ENCODE peak calls at places on chromosomes 2 and 18, in five cellular contexts. F is omental fat pad, X is NCI-H1694, J is adrenal gland, A is dorsolateral prefrontal cortex. V is an unnamed sample.
A peak's percentile ranks its signal among the peaks of the same experiment; 100 is the strongest.

GRCh38 chr18:51668101-51668500 is 470.6 kb upstream of the MEX3C start:
- DNase-seq in F (peak; percentile 77), X (peak; percentile 91), J (peak; percentile 78), A (peak; percentile 73), V (peak; percentile 70)

GRCh38 chr2:196590286-196590685 is 49.2 kb upstream of the CCDC150 start:
- DNase-seq in F (no peak), X (no peak), J (no peak), A (no peak), V (peak; percentile 63)

GRCh38 chr2:108607706-108608301 is 73.5 kb downstream of the LIMS1 start:
- DNase-seq in F (no peak), X (peak; percentile 74), J (peak; percentile 51), A (peak; percentile 67), V (peak; percentile 49)

GRCh38 chr2:139366659-139367058 is 586.5 kb upstream of the NXPH2 start:
- DNase-seq in F (no peak), X (no peak), J (no peak), A (no peak), V (no peak)

GRCh38 chr2:160332318-160332717 is 132.2 kb upstream of the ITGB6 start:
- DNase-seq in F (no peak), X (no peak), J (peak; percentile 39), A (no peak), V (no peak)

GRCh38 chr2:63856302-63856600 is 14.6 kb downstream of the UGP2 start:
- DNase-seq in F (no peak), X (no peak), J (no peak), A (no peak), V (no peak)

GRCh38 chr2:176039375-176039774 is 37.3 kb upstream of the LNPK start:
- DNase-seq in F (no peak), X (no peak), J (no peak), A (no peak), V (no peak)

GRCh38 chr2:159907914-159908313 is 109.9 kb upstream of the CD302 start:
- DNase-seq in F (no peak), X (no peak), J (no peak), A (no peak), V (no peak)

GRCh38 chr2:234690569-234691225 is 193.8 kb upstream of the ARL4C start:
- DNase-seq in F (no peak), X (peak; percentile 21), J (no peak), A (no peak), V (peak; percentile 59)

V was measured in NCI-H446.